ENCODE peak calls at places on chromosome 18, in ten cellular contexts. J, D, N, T, X, G, U, B, O and P are unnamed samples.

GRCh38 chr18:41593276-41593675 is 361.8 kb upstream of the PIK3C3 start:
- DNase-seq in J (no peak), D (no peak), N (no peak), T (no peak), X (no peak), G (no peak), U (no peak), B (no peak), O (no peak), P (no peak)

GRCh38 chr18:62460851-62461300 is 61.9 kb upstream of the ZCCHC2 start:
- DNase-seq in J (peak), D (no peak), N (no peak), T (peak), X (no peak), G (peak), U (peak), B (no peak), O (no peak), P (no peak)

GRCh38 chr18:26454192-26454591 is 94.2 kb downstream of the KCTD1 start:
- DNase-seq in J (no peak), D (no peak), N (no peak), T (no peak), X (no peak), G (no peak), U (no peak), B (no peak), O (peak), P (no peak)

GRCh38 chr18:34467059-34467458 is 242.3 kb upstream of the NOL4 start:
- DNase-seq in J (no peak), D (no peak), N (no peak), T (no peak), X (no peak), G (no peak), U (no peak), B (no peak), O (no peak), P (no peak)

GRCh38 chr18:8849696-8850095 is 144.3 kb downstream of the MTCL1 start:
- DNase-seq in J (peak), D (no peak), N (no peak), T (no peak), X (no peak), G (no peak), U (no peak), B (no peak), O (no peak), P (no peak)

GRCh38 chr18:37393945-37394609 is 171.5 kb downstream of the CELF4 start:
- DNase-seq in J (peak), D (no peak), N (peak), T (peak), X (peak), G (peak), U (peak), B (peak), O (peak), P (peak)

GRCh38 chr18:9392726-9393125 is 58.2 kb downstream of the TWSG1 start:
- DNase-seq in J (no peak), D (no peak), N (no peak), T (no peak), X (no peak), G (no peak), U (peak), B (no peak), O (no peak), P (no peak)

GRCh38 chr18:21241224-21242131 is 554 bp upstream of the GREB1L start:
- DNase-seq in J (peak), D (no peak), N (no peak), T (peak), X (peak), G (peak), U (no peak), B (no peak), O (no peak), P (peak)

GRCh38 chr18:76448262-76449109 is 46.6 kb downstream of the ZNF516 start:
- DNase-seq in J (no peak), D (no peak), N (no peak), T (no peak), X (no peak), G (peak), U (no peak), B (no peak), O (no peak), P (no peak)

GRCh38 chr18:78611201-78611800 is 368.3 kb upstream of the SALL3 start:
- DNase-seq in J (no peak), D (no peak), N (no peak), T (no peak), X (no peak), G (no peak), U (no peak), B (no peak), O (no peak), P (no peak)

GRCh38 chr18:22026362-22026761 is 143.0 kb upstream of the GATA6 start:
- DNase-seq in J (no peak), D (no peak), N (no peak), T (peak), X (no peak), G (no peak), U (no peak), B (no peak), O (peak), P (no peak)

GRCh38 chr18:40258298-40258697 is 1696.7 kb upstream of the PIK3C3 start:
- DNase-seq in J (no peak), D (no peak), N (no peak), T (no peak), X (no peak), G (no peak), U (no peak), B (no peak), O (no peak), P (no peak)

GRCh38 chr18:77063256-77063655 is 69.3 kb downstream of the MBP start:
- DNase-seq in J (peak), D (peak), N (no peak), T (peak), X (no peak), G (no peak), U (peak), B (peak), O (no peak), P (no peak)

GRCh38 chr18:43046324-43046723 is 69.2 kb downstream of the RIT2 start:
- DNase-seq in J (no peak), D (no peak), N (no peak), T (no peak), X (no peak), G (no peak), U (no peak), B (no peak), O (no peak), P (no peak)

GRCh38 chr18:65769653-65770052 is 18.8 kb downstream of the CDH7 start:
- DNase-seq in J (no peak), D (no peak), N (no peak), T (no peak), X (no peak), G (no peak), U (no peak), B (no peak), O (no peak), P (no peak)

GRCh38 chr18:37965572-37965970 is 400.0 kb upstream of the CELF4 start:
- DNase-seq in J (no peak), D (no peak), N (no peak), T (no peak), X (no peak), G (no peak), U (no peak), B (no peak), O (no peak), P (no peak)

GRCh38 chr18:78978336-78979057 is 1.1 kb upstream of the SALL3 start:
- DNase-seq in J (no peak), D (no peak), N (no peak), T (no peak), X (no peak), G (no peak), U (no peak), B (no peak), O (no peak), P (no peak)

GRCh38 chr18:57743008-57743407 is 60.1 kb downstream of the ATP8B1 start:
- DNase-seq in J (peak), D (no peak), N (no peak), T (no peak), X (no peak), G (no peak), U (peak), B (no peak), O (no peak), P (no peak)

GRCh38 chr18:46502444-46502843 is 154.6 kb downstream of the LOXHD1 start:
- DNase-seq in J (no peak), D (peak), N (peak), T (no peak), X (no peak), G (no peak), U (peak), B (no peak), O (no peak), P (no peak)

GRCh38 chr18:54950221-54950620 is 9.0 kb downstream of the CCDC68 start:
- DNase-seq in J (no peak), D (no peak), N (no peak), T (no peak), X (no peak), G (no peak), U (no peak), B (no peak), O (peak), P (no peak)

GRCh38 chr18:59478591-59478990 is 119.5 kb upstream of the LMAN1 start:
- DNase-seq in J (peak), D (no peak), N (no peak), T (no peak), X (no peak), G (no peak), U (peak), B (no peak), O (no peak), P (no peak)

GRCh38 chr18:12461326-12461725 is 53.6 kb downstream of the PRELID3A start:
- DNase-seq in J (no peak), D (no peak), N (no peak), T (no peak), X (no peak), G (no peak), U (peak), B (no peak), O (no peak), P (no peak)

GRCh38 chr18:22273101-22274039 is 104.0 kb downstream of the GATA6 start:
- DNase-seq in J (no peak), D (no peak), N (no peak), T (no peak), X (no peak), G (no peak), U (no peak), B (no peak), O (no peak), P (no peak)

GRCh38 chr18:6929370-6930102 is 188.1 kb downstream of the LAMA1 start:
- DNase-seq in J (no peak), D (no peak), N (peak), T (peak), X (no peak), G (no peak), U (no peak), B (peak), O (no peak), P (no peak)

GRCh38 chr18:25223899-25224607 is 127.9 kb downstream of the ZNF521 start:
- DNase-seq in J (no peak), D (no peak), N (no peak), T (no peak), X (no peak), G (no peak), U (peak), B (no peak), O (no peak), P (no peak)

GRCh38 chr18:3612315-3612714 is 162.3 kb downstream of the TGIF1 start:
- DNase-seq in J (no peak), D (no peak), N (no peak), T (no peak), X (no peak), G (no peak), U (no peak), B (no peak), O (no peak), P (no peak)

GRCh38 chr18:36309436-36310391 is 12.2 kb downstream of the FHOD3 start:
- DNase-seq in J (peak), D (no peak), N (no peak), T (no peak), X (no peak), G (peak), U (peak), B (no peak), O (peak), P (no peak)

GRCh38 chr18:12296087-12296403 is 12.0 kb upstream of the TUBB6 start:
- DNase-seq in J (peak), D (no peak), N (no peak), T (no peak), X (no peak), G (no peak), U (no peak), B (no peak), O (no peak), P (no peak)

GRCh38 chr18:21686282-21687105 is 18.1 kb downstream of the ABHD3 start:
- DNase-seq in J (no peak), D (no peak), N (no peak), T (no peak), X (no peak), G (no peak), U (peak), B (no peak), O (peak), P (no peak)

GRCh38 chr18:59264651-59265245 is 8.5 kb downstream of the RAX start:
- DNase-seq in J (no peak), D (no peak), N (no peak), T (no peak), X (no peak), G (no peak), U (no peak), B (no peak), O (no peak), P (no peak)

GRCh38 chr18:50973367-50974126 is 5.7 kb downstream of the ELAC1 start:
- DNase-seq in J (peak), D (no peak), N (peak), T (no peak), X (no peak), G (peak), U (peak), B (no peak), O (peak), P (no peak)

GRCh38 chr18:56283346-56283745 is 355.0 kb downstream of the TXNL1 start:
- DNase-seq in J (no peak), D (no peak), N (no peak), T (no peak), X (no peak), G (no peak), U (peak), B (no peak), O (no peak), P (no peak)